ENCODE peak calls at places on chromosome 11, in nine cellular contexts. One of them, this sample, is unnamed.

GRCh38 chr11:8360086-8360828 is 96.6 kb upstream of the LMO1 start:
- DNase-seq in posterior cingulate gyrus: peak
- DNase-seq in Right ventricle myocardium superior: no peak
- DNase-seq in activated CD8-positive, alpha-beta T cell treated with anti-CD3 and anti-CD28 coated beads for 36 hours: no peak
- DNase-seq in CD8-positive, alpha-beta memory T cell: no peak
- DNase-seq in fibroblast of lung: no peak
- DNase-seq in KBM-7: no peak
- DNase-seq in cardiac fibroblast: no peak
- DNase-seq in HEK293T: no peak
- DNase-seq in this sample: no peak

GRCh38 chr11:45252134-45252856 is 33.8 kb downstream of the SYT13 start:
- DNase-seq in posterior cingulate gyrus: peak
- DNase-seq in fibroblast of lung: peak
- DNase-seq in activated CD8-positive, alpha-beta T cell treated with anti-CD3 and anti-CD28 coated beads for 36 hours: peak
- DNase-seq in cardiac fibroblast: peak
- DNase-seq in CD8-positive, alpha-beta memory T cell: no peak
- DNase-seq in HEK293T: peak
- DNase-seq in KBM-7: peak
- DNase-seq in Right ventricle myocardium superior: peak
- DNase-seq in this sample: peak

GRCh38 chr11:6397156-6397555 is 6.9 kb downstream of the SMPD1 start:
- DNase-seq in HEK293T: no peak
- DNase-seq in KBM-7: no peak
- DNase-seq in posterior cingulate gyrus: no peak
- DNase-seq in CD8-positive, alpha-beta memory T cell: no peak
- DNase-seq in Right ventricle myocardium superior: no peak
- DNase-seq in fibroblast of lung: no peak
- DNase-seq in activated CD8-positive, alpha-beta T cell treated with anti-CD3 and anti-CD28 coated beads for 36 hours: no peak
- DNase-seq in cardiac fibroblast: no peak
- DNase-seq in this sample: no peak

GRCh38 chr11:61516191-61516590 is 7.6 kb downstream of the LRRC10B start:
- DNase-seq in KBM-7: no peak
- DNase-seq in CD8-positive, alpha-beta memory T cell: no peak
- DNase-seq in activated CD8-positive, alpha-beta T cell treated with anti-CD3 and anti-CD28 coated beads for 36 hours: peak
- DNase-seq in fibroblast of lung: no peak
- DNase-seq in Right ventricle myocardium superior: no peak
- DNase-seq in HEK293T: no peak
- DNase-seq in cardiac fibroblast: no peak
- DNase-seq in posterior cingulate gyrus: no peak
- DNase-seq in this sample: no peak

GRCh38 chr11:85602551-85603218 is 24.5 kb downstream of the DLG2 start:
- DNase-seq in KBM-7: no peak
- DNase-seq in posterior cingulate gyrus: no peak
- DNase-seq in fibroblast of lung: no peak
- DNase-seq in activated CD8-positive, alpha-beta T cell treated with anti-CD3 and anti-CD28 coated beads for 36 hours: no peak
- DNase-seq in CD8-positive, alpha-beta memory T cell: no peak
- DNase-seq in Right ventricle myocardium superior: no peak
- DNase-seq in HEK293T: no peak
- DNase-seq in cardiac fibroblast: peak
- DNase-seq in this sample: no peak

GRCh38 chr11:117411736-117412135 is 84.1 kb downstream of the CEP164 start:
- DNase-seq in activated CD8-positive, alpha-beta T cell treated with anti-CD3 and anti-CD28 coated beads for 36 hours: no peak
- DNase-seq in CD8-positive, alpha-beta memory T cell: no peak
- DNase-seq in fibroblast of lung: no peak
- DNase-seq in Right ventricle myocardium superior: no peak
- DNase-seq in posterior cingulate gyrus: peak
- DNase-seq in KBM-7: no peak
- DNase-seq in HEK293T: no peak
- DNase-seq in cardiac fibroblast: no peak
- DNase-seq in this sample: no peak

GRCh38 chr11:13649619-13650018 is 18.8 kb upstream of the FAR1 start:
- DNase-seq in cardiac fibroblast: no peak
- DNase-seq in activated CD8-positive, alpha-beta T cell treated with anti-CD3 and anti-CD28 coated beads for 36 hours: no peak
- DNase-seq in KBM-7: no peak
- DNase-seq in posterior cingulate gyrus: no peak
- DNase-seq in fibroblast of lung: no peak
- DNase-seq in HEK293T: no peak
- DNase-seq in CD8-positive, alpha-beta memory T cell: no peak
- DNase-seq in Right ventricle myocardium superior: no peak
- DNase-seq in this sample: no peak

GRCh38 chr11:61783717-61784505 is 8.5 kb downstream of the TMEM258 start:
- DNase-seq in Right ventricle myocardium superior: no peak
- DNase-seq in cardiac fibroblast: peak
- DNase-seq in posterior cingulate gyrus: peak
- DNase-seq in HEK293T: no peak
- DNase-seq in CD8-positive, alpha-beta memory T cell: no peak
- DNase-seq in KBM-7: no peak
- DNase-seq in activated CD8-positive, alpha-beta T cell treated with anti-CD3 and anti-CD28 coated beads for 36 hours: no peak
- DNase-seq in fibroblast of lung: peak
- DNase-seq in this sample: no peak

GRCh38 chr11:60918251-60918940 is 4.4 kb downstream of the TMEM109 start:
- DNase-seq in CD8-positive, alpha-beta memory T cell: no peak
- DNase-seq in fibroblast of lung: no peak
- DNase-seq in KBM-7: no peak
- DNase-seq in Right ventricle myocardium superior: no peak
- DNase-seq in cardiac fibroblast: no peak
- DNase-seq in activated CD8-positive, alpha-beta T cell treated with anti-CD3 and anti-CD28 coated beads for 36 hours: peak
- DNase-seq in posterior cingulate gyrus: no peak
- DNase-seq in HEK293T: no peak
- DNase-seq in this sample: no peak

GRCh38 chr11:74672956-74673895 is 58.0 kb downstream of the CHRDL2 start:
- DNase-seq in cardiac fibroblast: peak
- DNase-seq in CD8-positive, alpha-beta memory T cell: no peak
- DNase-seq in fibroblast of lung: peak
- DNase-seq in posterior cingulate gyrus: peak
- DNase-seq in Right ventricle myocardium superior: peak
- DNase-seq in HEK293T: no peak
- DNase-seq in activated CD8-positive, alpha-beta T cell treated with anti-CD3 and anti-CD28 coated beads for 36 hours: no peak
- DNase-seq in KBM-7: no peak
- DNase-seq in this sample: no peak

GRCh38 chr11:48116843-48117242 is 99.8 kb upstream of the OR4B1 start:
- DNase-seq in fibroblast of lung: no peak
- DNase-seq in HEK293T: no peak
- DNase-seq in Right ventricle myocardium superior: no peak
- DNase-seq in KBM-7: peak
- DNase-seq in CD8-positive, alpha-beta memory T cell: no peak
- DNase-seq in cardiac fibroblast: peak
- DNase-seq in posterior cingulate gyrus: no peak
- DNase-seq in activated CD8-positive, alpha-beta T cell treated with anti-CD3 and anti-CD28 coated beads for 36 hours: peak
- DNase-seq in this sample: no peak

GRCh38 chr11:110565690-110566336 is 136.1 kb downstream of the FDX1 start:
- DNase-seq in activated CD8-positive, alpha-beta T cell treated with anti-CD3 and anti-CD28 coated beads for 36 hours: no peak
- DNase-seq in HEK293T: no peak
- DNase-seq in Right ventricle myocardium superior: no peak
- DNase-seq in fibroblast of lung: no peak
- DNase-seq in CD8-positive, alpha-beta memory T cell: no peak
- DNase-seq in posterior cingulate gyrus: no peak
- DNase-seq in cardiac fibroblast: no peak
- DNase-seq in KBM-7: no peak
- DNase-seq in this sample: no peak

GRCh38 chr11:57604289-57605010 is 7.0 kb downstream of the SERPING1 start:
- DNase-seq in fibroblast of lung: no peak
- DNase-seq in Right ventricle myocardium superior: no peak
- DNase-seq in activated CD8-positive, alpha-beta T cell treated with anti-CD3 and anti-CD28 coated beads for 36 hours: no peak
- DNase-seq in CD8-positive, alpha-beta memory T cell: no peak
- DNase-seq in KBM-7: peak
- DNase-seq in posterior cingulate gyrus: no peak
- DNase-seq in cardiac fibroblast: no peak
- DNase-seq in HEK293T: no peak
- DNase-seq in this sample: no peak

GRCh38 chr11:70651036-70651435 is 252.7 kb downstream of the CTTN start:
- DNase-seq in posterior cingulate gyrus: peak
- DNase-seq in KBM-7: no peak
- DNase-seq in HEK293T: no peak
- DNase-seq in CD8-positive, alpha-beta memory T cell: no peak
- DNase-seq in fibroblast of lung: no peak
- DNase-seq in cardiac fibroblast: no peak
- DNase-seq in Right ventricle myocardium superior: no peak
- DNase-seq in activated CD8-positive, alpha-beta T cell treated with anti-CD3 and anti-CD28 coated beads for 36 hours: no peak
- DNase-seq in this sample: no peak

GRCh38 chr11:122709042-122709760 is 53.7 kb downstream of the UBASH3B start:
- DNase-seq in CD8-positive, alpha-beta memory T cell: no peak
- DNase-seq in activated CD8-positive, alpha-beta T cell treated with anti-CD3 and anti-CD28 coated beads for 36 hours: no peak
- DNase-seq in posterior cingulate gyrus: no peak
- DNase-seq in HEK293T: no peak
- DNase-seq in KBM-7: no peak
- DNase-seq in Right ventricle myocardium superior: no peak
- DNase-seq in fibroblast of lung: peak
- DNase-seq in cardiac fibroblast: peak
- DNase-seq in this sample: no peak

GRCh38 chr11:117823941-117824420 is 563 bp downstream of the FXYD2 start:
- DNase-seq in fibroblast of lung: peak
- DNase-seq in HEK293T: no peak
- DNase-seq in KBM-7: peak
- DNase-seq in CD8-positive, alpha-beta memory T cell: peak
- DNase-seq in Right ventricle myocardium superior: peak
- DNase-seq in activated CD8-positive, alpha-beta T cell treated with anti-CD3 and anti-CD28 coated beads for 36 hours: peak
- DNase-seq in posterior cingulate gyrus: peak
- DNase-seq in cardiac fibroblast: peak
- DNase-seq in this sample: no peak

GRCh38 chr11:115215694-115216615 is 288.3 kb downstream of the CADM1 start:
- DNase-seq in HEK293T: peak
- DNase-seq in fibroblast of lung: no peak
- DNase-seq in KBM-7: no peak
- DNase-seq in activated CD8-positive, alpha-beta T cell treated with anti-CD3 and anti-CD28 coated beads for 36 hours: no peak
- DNase-seq in posterior cingulate gyrus: no peak
- DNase-seq in cardiac fibroblast: peak
- DNase-seq in CD8-positive, alpha-beta memory T cell: no peak
- DNase-seq in Right ventricle myocardium superior: no peak
- DNase-seq in this sample: no peak